ENCODE peak calls at places on chromosome 1, in nine cellular contexts. P is activated CD4-positive, alpha-beta T cell treated with anti-CD3 and anti-CD28 coated beads, Interleukin-2, amount 50 U/mL, for 1 hour; U is neural crest cell; V is cardiac muscle cell; O is activated T-helper 2 cell treated with anti-CD3 and anti-CD28 coated beads, Interferon-gamma antibody, Interleukin-2, Interleukin-4, amounts not matched to agents 10 μg/mL and 5 μg/mL and 100 μg/mL, durations not matched to agents 14 hours and 24 hours and 36 hours; C is foreskin fibroblast; M is astrocyte of the spinal cord; H is HS-5; L is stimulated activated naive B cell treated with anti-CD40 and anti-IgM and Interleukin-4, amounts not matched to agents 10 μg/mL and 1 μg/mL and 100 μg/mL, for 72 hours. K is an unnamed sample.

GRCh38 chr1:145720556-145720877 is 1.2 kb downstream of the CD160 start:
- DNase-seq in P (no peak), U (no peak), V (no peak), O (no peak), C (peak), M (peak), H (peak), L (no peak), K (no peak)

GRCh38 chr1:238177351-238177750 is 286.6 kb upstream of the ZP4 start:
- DNase-seq in P (no peak), U (no peak), V (no peak), O (no peak), C (no peak), M (peak), H (no peak), L (no peak), K (no peak)

GRCh38 chr1:8238141-8239038 is 79.5 kb upstream of the SLC45A1 start:
- DNase-seq in P (no peak), U (no peak), V (no peak), O (no peak), C (peak), M (peak), H (peak), L (no peak), K (no peak)

GRCh38 chr1:201751872-201752271 is 77.1 kb upstream of the IPO9 start:
- DNase-seq in P (no peak), U (peak), V (peak), O (no peak), C (peak), M (peak), H (no peak), L (no peak), K (no peak)

GRCh38 chr1:3170566-3171453 is 101.8 kb downstream of the PRDM16 start:
- DNase-seq in P (no peak), U (no peak), V (peak), O (no peak), C (peak), M (peak), H (no peak), L (no peak), K (no peak)

GRCh38 chr1:18597159-18598042 is 33.2 kb upstream of the PAX7 start:
- DNase-seq in P (peak), U (peak), V (peak), O (peak), C (peak), M (peak), H (no peak), L (peak), K (peak)

GRCh38 chr1:108703939-108704338 is 8.8 kb upstream of the FNDC7 start:
- DNase-seq in P (no peak), U (no peak), V (no peak), O (no peak), C (peak), M (no peak), H (peak), L (no peak), K (no peak)

GRCh38 chr1:240193699-240194098 is 102.0 kb downstream of the FMN2 start:
- DNase-seq in P (no peak), U (no peak), V (no peak), O (no peak), C (no peak), M (no peak), H (no peak), L (no peak), K (no peak)

GRCh38 chr1:230303069-230303468 is 123.1 kb downstream of the PGBD5 start:
- DNase-seq in P (no peak), U (no peak), V (no peak), O (no peak), C (peak), M (no peak), H (no peak), L (no peak), K (no peak)

GRCh38 chr1:161727343-161727924 is 6.1 kb downstream of the FCRLB start:
- DNase-seq in P (peak), U (no peak), V (no peak), O (peak), C (peak), M (peak), H (peak), L (no peak), K (no peak)

GRCh38 chr1:170657275-170657853 is 6.6 kb upstream of the PRRX1 start:
- DNase-seq in P (no peak), U (no peak), V (no peak), O (no peak), C (no peak), M (peak), H (no peak), L (no peak), K (no peak)

GRCh38 chr1:67324068-67324467 is 16.4 kb downstream of the IL12RB2 start:
- DNase-seq in P (no peak), U (no peak), V (no peak), O (no peak), C (no peak), M (no peak), H (no peak), L (no peak), K (no peak)

GRCh38 chr1:229769809-229770208 is 143.8 kb downstream of the URB2 start:
- DNase-seq in P (no peak), U (no peak), V (no peak), O (no peak), C (no peak), M (no peak), H (no peak), L (no peak), K (no peak)

K was measured in Peyer's patch.